ENCODE peak calls at places on chromosomes 1 and 21, in seven cellular contexts. One of them, this sample, is unnamed.

GRCh38 chr1:230768903-230769570 is 21.8 kb downstream of the CAPN9 start:
- DNase-seq in stromal cell of bone marrow: peak; percentile 43
- DNase-seq in DMS79 treated with DMSO at 0.1 percent for 48 hours: no peak
- DNase-seq in NCI-H1092: no peak
- DNase-seq in colonic mucosa: no peak
- DNase-seq in C1 segment of cervical spinal cord: no peak
- DNase-seq in body of pancreas: peak; percentile 41
- DNase-seq in this sample: no peak

GRCh38 chr1:84298688-84299535 is 2.6 kb upstream of the SAMD13 start:
- DNase-seq in stromal cell of bone marrow: no peak
- DNase-seq in DMS79 treated with DMSO at 0.1 percent for 48 hours: peak; percentile 25
- DNase-seq in NCI-H1092: no peak
- DNase-seq in colonic mucosa: peak; percentile 67
- DNase-seq in C1 segment of cervical spinal cord: peak; percentile 84
- DNase-seq in body of pancreas: peak; percentile 41
- DNase-seq in this sample: no peak

GRCh38 chr1:207495816-207496792 is at the start of gene CR1:
- DNase-seq in stromal cell of bone marrow: no peak
- DNase-seq in DMS79 treated with DMSO at 0.1 percent for 48 hours: no peak
- DNase-seq in NCI-H1092: no peak
- DNase-seq in colonic mucosa: no peak
- DNase-seq in C1 segment of cervical spinal cord: no peak
- DNase-seq in body of pancreas: peak; percentile 38
- DNase-seq in this sample: no peak

GRCh38 chr1:245679796-245680195 is 525.0 kb downstream of the KIF26B start:
- DNase-seq in stromal cell of bone marrow: no peak
- DNase-seq in DMS79 treated with DMSO at 0.1 percent for 48 hours: no peak
- DNase-seq in NCI-H1092: no peak
- DNase-seq in colonic mucosa: no peak
- DNase-seq in C1 segment of cervical spinal cord: peak; percentile 18
- DNase-seq in body of pancreas: no peak
- DNase-seq in this sample: no peak

GRCh38 chr1:23751050-23751814 is 8.0 kb downstream of the ELOA start:
- DNase-seq in stromal cell of bone marrow: no peak
- DNase-seq in DMS79 treated with DMSO at 0.1 percent for 48 hours: no peak
- DNase-seq in NCI-H1092: peak; percentile 15
- DNase-seq in colonic mucosa: peak; percentile 38
- DNase-seq in C1 segment of cervical spinal cord: no peak
- DNase-seq in body of pancreas: peak; percentile 69
- DNase-seq in this sample: no peak

GRCh38 chr1:91757760-91758545 is 128.0 kb downstream of the TGFBR3 start:
- DNase-seq in stromal cell of bone marrow: no peak
- DNase-seq in DMS79 treated with DMSO at 0.1 percent for 48 hours: no peak
- DNase-seq in NCI-H1092: no peak
- DNase-seq in colonic mucosa: no peak
- DNase-seq in C1 segment of cervical spinal cord: no peak
- DNase-seq in body of pancreas: peak; percentile 20
- DNase-seq in this sample: no peak

GRCh38 chr1:166974647-166975345 is 544 bp downstream of the ILDR2 start:
- DNase-seq in stromal cell of bone marrow: no peak
- DNase-seq in DMS79 treated with DMSO at 0.1 percent for 48 hours: no peak
- DNase-seq in NCI-H1092: no peak
- DNase-seq in colonic mucosa: no peak
- DNase-seq in C1 segment of cervical spinal cord: peak; percentile 49
- DNase-seq in body of pancreas: no peak
- DNase-seq in this sample: no peak

GRCh38 chr1:117537291-117537920 is 68.4 kb upstream of the TENT5C start:
- DNase-seq in stromal cell of bone marrow: no peak
- DNase-seq in DMS79 treated with DMSO at 0.1 percent for 48 hours: no peak
- DNase-seq in NCI-H1092: no peak
- DNase-seq in colonic mucosa: peak; percentile 82
- DNase-seq in C1 segment of cervical spinal cord: no peak
- DNase-seq in body of pancreas: peak; percentile 80
- DNase-seq in this sample: no peak

GRCh38 chr1:204523605-204524215 is 7.5 kb downstream of the MDM4 start:
- DNase-seq in stromal cell of bone marrow: no peak
- DNase-seq in DMS79 treated with DMSO at 0.1 percent for 48 hours: no peak
- DNase-seq in NCI-H1092: no peak
- DNase-seq in colonic mucosa: no peak
- DNase-seq in C1 segment of cervical spinal cord: no peak
- DNase-seq in body of pancreas: no peak
- DNase-seq in this sample: no peak

GRCh38 chr21:26140185-26140584 is 30.4 kb downstream of the APP start:
- DNase-seq in stromal cell of bone marrow: peak; percentile 98
- DNase-seq in DMS79 treated with DMSO at 0.1 percent for 48 hours: no peak
- DNase-seq in NCI-H1092: no peak
- DNase-seq in colonic mucosa: peak; percentile 36
- DNase-seq in C1 segment of cervical spinal cord: no peak
- DNase-seq in body of pancreas: peak; percentile 30
- DNase-seq in this sample: peak; percentile 86

GRCh38 chr1:110956586-110956985 is 7.1 kb downstream of the LRIF1 start:
- DNase-seq in stromal cell of bone marrow: no peak
- DNase-seq in DMS79 treated with DMSO at 0.1 percent for 48 hours: no peak
- DNase-seq in NCI-H1092: no peak
- DNase-seq in colonic mucosa: no peak
- DNase-seq in C1 segment of cervical spinal cord: no peak
- DNase-seq in body of pancreas: no peak
- DNase-seq in this sample: no peak

GRCh38 chr1:66848193-66848592 is 47.1 kb upstream of the INSL5 start:
- DNase-seq in stromal cell of bone marrow: no peak
- DNase-seq in DMS79 treated with DMSO at 0.1 percent for 48 hours: no peak
- DNase-seq in NCI-H1092: no peak
- DNase-seq in colonic mucosa: no peak
- DNase-seq in C1 segment of cervical spinal cord: no peak
- DNase-seq in body of pancreas: no peak
- DNase-seq in this sample: no peak

GRCh38 chr1:24860841-24861240 is 69.2 kb downstream of the RUNX3 start:
- DNase-seq in stromal cell of bone marrow: no peak
- DNase-seq in DMS79 treated with DMSO at 0.1 percent for 48 hours: no peak
- DNase-seq in NCI-H1092: no peak
- DNase-seq in colonic mucosa: no peak
- DNase-seq in C1 segment of cervical spinal cord: no peak
- DNase-seq in body of pancreas: no peak
- DNase-seq in this sample: no peak

GRCh38 chr1:78864175-78864574 is 142.4 kb downstream of the ADGRL4 start:
- DNase-seq in stromal cell of bone marrow: no peak
- DNase-seq in DMS79 treated with DMSO at 0.1 percent for 48 hours: no peak
- DNase-seq in NCI-H1092: no peak
- DNase-seq in colonic mucosa: no peak
- DNase-seq in C1 segment of cervical spinal cord: no peak
- DNase-seq in body of pancreas: no peak
- DNase-seq in this sample: no peak

GRCh38 chr1:53735681-53736080 is 3.3 kb downstream of the GLIS1 start:
- DNase-seq in stromal cell of bone marrow: no peak
- DNase-seq in DMS79 treated with DMSO at 0.1 percent for 48 hours: no peak
- DNase-seq in NCI-H1092: no peak
- DNase-seq in colonic mucosa: no peak
- DNase-seq in C1 segment of cervical spinal cord: no peak
- DNase-seq in body of pancreas: no peak
- DNase-seq in this sample: no peak

GRCh38 chr1:155794605-155795265 is 62.3 kb downstream of the GON4L start:
- DNase-seq in stromal cell of bone marrow: no peak
- DNase-seq in DMS79 treated with DMSO at 0.1 percent for 48 hours: no peak
- DNase-seq in NCI-H1092: no peak
- DNase-seq in colonic mucosa: no peak
- DNase-seq in C1 segment of cervical spinal cord: no peak
- DNase-seq in body of pancreas: no peak
- DNase-seq in this sample: no peak

GRCh38 chr21:44925027-44925755 is 4.5 kb upstream of the ITGB2 start:
- DNase-seq in stromal cell of bone marrow: peak; percentile 46
- DNase-seq in DMS79 treated with DMSO at 0.1 percent for 48 hours: no peak
- DNase-seq in NCI-H1092: no peak
- DNase-seq in colonic mucosa: no peak
- DNase-seq in C1 segment of cervical spinal cord: no peak
- DNase-seq in body of pancreas: no peak
- DNase-seq in this sample: no peak

GRCh38 chr1:31689394-31689793 is 14.4 kb downstream of the COL16A1 start:
- DNase-seq in stromal cell of bone marrow: no peak
- DNase-seq in DMS79 treated with DMSO at 0.1 percent for 48 hours: no peak
- DNase-seq in NCI-H1092: no peak
- DNase-seq in colonic mucosa: no peak
- DNase-seq in C1 segment of cervical spinal cord: no peak
- DNase-seq in body of pancreas: no peak
- DNase-seq in this sample: no peak

GRCh38 chr1:183734600-183735036 is 70.3 kb upstream of the RGL1 start:
- DNase-seq in stromal cell of bone marrow: peak; percentile 47
- DNase-seq in DMS79 treated with DMSO at 0.1 percent for 48 hours: no peak
- DNase-seq in NCI-H1092: no peak
- DNase-seq in colonic mucosa: no peak
- DNase-seq in C1 segment of cervical spinal cord: no peak
- DNase-seq in body of pancreas: peak; percentile 20
- DNase-seq in this sample: no peak

GRCh38 chr1:240312872-240313271 is 221.2 kb downstream of the FMN2 start:
- DNase-seq in stromal cell of bone marrow: peak; percentile 93
- DNase-seq in DMS79 treated with DMSO at 0.1 percent for 48 hours: no peak
- DNase-seq in NCI-H1092: no peak
- DNase-seq in colonic mucosa: no peak
- DNase-seq in C1 segment of cervical spinal cord: no peak
- DNase-seq in body of pancreas: no peak
- DNase-seq in this sample: peak; percentile 76

GRCh38 chr21:27570306-27570868 is 603.5 kb upstream of the ADAMTS5 start:
- DNase-seq in stromal cell of bone marrow: peak; percentile 96
- DNase-seq in DMS79 treated with DMSO at 0.1 percent for 48 hours: no peak
- DNase-seq in NCI-H1092: no peak
- DNase-seq in colonic mucosa: no peak
- DNase-seq in C1 segment of cervical spinal cord: no peak
- DNase-seq in body of pancreas: peak; percentile 53
- DNase-seq in this sample: peak; percentile 92

GRCh38 chr1:156372265-156372586 is 3.2 kb downstream of the RHBG start:
- DNase-seq in stromal cell of bone marrow: no peak
- DNase-seq in DMS79 treated with DMSO at 0.1 percent for 48 hours: no peak
- DNase-seq in NCI-H1092: no peak
- DNase-seq in colonic mucosa: no peak
- DNase-seq in C1 segment of cervical spinal cord: no peak
- DNase-seq in body of pancreas: no peak
- DNase-seq in this sample: no peak

GRCh38 chr1:33383974-33384767 is 46.7 kb downstream of the PHC2 start:
- DNase-seq in stromal cell of bone marrow: peak; percentile 52
- DNase-seq in DMS79 treated with DMSO at 0.1 percent for 48 hours: peak; percentile 74
- DNase-seq in NCI-H1092: no peak
- DNase-seq in colonic mucosa: no peak
- DNase-seq in C1 segment of cervical spinal cord: peak; percentile 28
- DNase-seq in body of pancreas: no peak
- DNase-seq in this sample: no peak

GRCh38 chr21:39313042-39313456 is 383 bp downstream of the BRWD1 start:
- DNase-seq in stromal cell of bone marrow: no peak
- DNase-seq in DMS79 treated with DMSO at 0.1 percent for 48 hours: peak; percentile 8
- DNase-seq in NCI-H1092: peak; percentile 50
- DNase-seq in colonic mucosa: peak; percentile 44
- DNase-seq in C1 segment of cervical spinal cord: peak; percentile 83
- DNase-seq in body of pancreas: peak; percentile 59
- DNase-seq in this sample: no peak

This sample was measured in HS-5.